ENCODE peak calls at places on chromosomes 2 and 18, in nine cellular contexts. D is activated CD8-positive, alpha-beta memory T cell treated with anti-CD3 and anti-CD28 coated beads for 1 hour; E is fibroblast of the aortic adventitia; J is astrocyte; L is kidney glomerular epithelial cell; H is CD8-positive, alpha-beta T cell; U is dorsolateral prefrontal cortex; A is T follicular helper cell; M is GM13976. V is an unnamed sample.

GRCh38 chr18:64017870-64018269 is 48.0 kb downstream of the SERPINB8 start:
- DNase-seq in J (peak; percentile 8), U (no peak), E (peak; percentile 41), A (no peak), D (no peak), L (peak; percentile 32), H (no peak), M (no peak), V (no peak)

GRCh38 chr2:170215019-170215418 is 37.1 kb downstream of the MYO3B start:
- DNase-seq in U (no peak), M (no peak), J (no peak), H (no peak), E (no peak), L (no peak), A (no peak), D (no peak), V (no peak)

GRCh38 chr2:120177011-120177621 is 46.1 kb downstream of the TMEM185B start:
- DNase-seq in J (no peak), D (peak; percentile 61), E (no peak), U (no peak), A (peak; percentile 61), L (no peak), M (peak; percentile 83), H (peak; percentile 88), V (no peak)

GRCh38 chr18:77191241-77191751 is 58.4 kb upstream of the GALR1 start:
- DNase-seq in H (no peak), D (no peak), E (peak; percentile 72), M (no peak), J (peak; percentile 84), L (no peak), A (no peak), U (no peak), V (no peak)

GRCh38 chr18:30044496-30044895 is 998.0 kb downstream of the DSC3 start:
- DNase-seq in H (no peak), J (no peak), E (no peak), A (no peak), L (no peak), D (no peak), M (no peak), U (no peak), V (no peak)

GRCh38 chr2:181036848-181037603 is 56.6 kb downstream of the UBE2E3 start:
- DNase-seq in L (no peak), E (peak; percentile 65), H (no peak), D (no peak), J (peak; percentile 85), U (no peak), M (no peak), A (no peak), V (no peak)

GRCh38 chr2:183606022-183606717 is 481.9 kb downstream of the NUP35 start:
- DNase-seq in E (no peak), A (no peak), J (no peak), H (no peak), L (no peak), D (no peak), M (no peak), U (no peak), V (no peak)

GRCh38 chr2:7567646-7568045 is 650.4 kb downstream of the RNF144A start:
- DNase-seq in J (no peak), A (peak; percentile 3), H (peak; percentile 84), E (no peak), L (no peak), M (peak; percentile 16), D (peak; percentile 25), U (no peak), V (no peak)

GRCh38 chr2:219996366-219996765 is 368.9 kb downstream of the SLC4A3 start:
- DNase-seq in U (no peak), H (no peak), E (no peak), L (no peak), J (no peak), A (no peak), M (no peak), D (no peak), V (no peak)

GRCh38 chr2:136225950-136226835 is 108.2 kb upstream of the CXCR4 start:
- DNase-seq in L (no peak), E (no peak), U (no peak), H (peak; percentile 78), J (no peak), D (peak; percentile 18), A (no peak), M (no peak), V (no peak)

GRCh38 chr2:20103514-20103913 is 52.1 kb upstream of the LAPTM4A start:
- DNase-seq in J (no peak), D (no peak), H (no peak), U (no peak), M (no peak), E (no peak), A (no peak), L (no peak), V (no peak)

GRCh38 chr2:12169060-12169406 is 422.6 kb downstream of the LPIN1 start:
- DNase-seq in H (no peak), A (no peak), E (peak; percentile 85), M (no peak), D (no peak), J (peak; percentile 94), U (no peak), L (no peak), V (peak; percentile 20)

GRCh38 chr18:48766025-48766424 is 184.7 kb downstream of the SMAD7 start:
- DNase-seq in L (no peak), J (no peak), U (no peak), M (no peak), H (no peak), E (no peak), A (no peak), D (no peak), V (no peak)

GRCh38 chr2:43222472-43223146 is 3.8 kb downstream of the ZFP36L2 start:
- DNase-seq in J (peak; percentile 52), E (peak; percentile 42), M (no peak), D (no peak), U (no peak), A (no peak), H (no peak), L (peak; percentile 31), V (no peak)

GRCh38 chr18:55821219-55821618 is 233.2 kb upstream of the TCF4 start:
- DNase-seq in U (no peak), A (no peak), M (no peak), H (no peak), D (no peak), L (peak; percentile 80), J (peak; percentile 68), E (peak; percentile 65), V (no peak)

GRCh38 chr18:41989508-41989907 is 34.5 kb downstream of the PIK3C3 start:
- DNase-seq in U (no peak), A (no peak), J (no peak), H (no peak), M (no peak), D (no peak), L (no peak), E (no peak), V (no peak)

GRCh38 chr2:156405586-156405985 is 30.6 kb upstream of the GPD2 start:
- DNase-seq in E (peak; percentile 51), D (no peak), M (no peak), H (no peak), J (no peak), A (no peak), L (no peak), U (no peak), V (no peak)

GRCh38 chr2:99317156-99317872 is 16.3 kb upstream of the LYG1 start:
- DNase-seq in U (no peak), D (no peak), E (no peak), J (no peak), A (no peak), H (no peak), L (no peak), M (no peak), V (no peak)

GRCh38 chr2:151482310-151482709 is 72.6 kb downstream of the RIF1 start:
- DNase-seq in E (no peak), M (no peak), J (no peak), D (no peak), A (no peak), L (no peak), U (no peak), H (no peak), V (no peak)

GRCh38 chr2:42050350-42051167 is 2.7 kb downstream of the PKDCC start:
- DNase-seq in M (no peak), D (no peak), J (no peak), E (peak; percentile 56), U (no peak), L (no peak), A (no peak), H (no peak), V (no peak)

GRCh38 chr2:39805936-39806608 is 27.0 kb upstream of the THUMPD2 start:
- DNase-seq in D (no peak), M (no peak), L (no peak), U (no peak), H (no peak), E (peak; percentile 25), A (no peak), J (peak; percentile 87), V (no peak)

GRCh38 chr2:84314901-84315330 is 144.2 kb downstream of the SUCLG1 start:
- DNase-seq in M (peak; percentile 51), D (peak; percentile 50), H (peak; percentile 70), E (peak; percentile 75), L (peak; percentile 81), A (peak; percentile 56), J (peak; percentile 39), U (peak; percentile 87), V (no peak)

GRCh38 chr2:241859436-241860183 is 916 bp upstream of the PDCD1 start:
- DNase-seq in J (no peak), A (no peak), U (no peak), M (peak; percentile 90), L (no peak), D (peak; percentile 41), H (peak; percentile 63), E (peak; percentile 48), V (no peak)

GRCh38 chr2:191165190-191165643 is 14.4 kb upstream of the STAT4 start:
- DNase-seq in D (no peak), U (no peak), A (no peak), H (no peak), L (peak; percentile 70), M (peak; percentile 36), J (no peak), E (peak; percentile 84), V (no peak)

GRCh38 chr2:100537918-100538317 is 24.9 kb upstream of the PDCL3 start:
- DNase-seq in M (no peak), E (no peak), J (no peak), H (no peak), D (no peak), A (no peak), U (no peak), L (no peak), V (no peak)

GRCh38 chr2:129929321-129930290 is 49.9 kb upstream of the RAB6C start:
- DNase-seq in H (no peak), D (no peak), A (no peak), J (no peak), M (no peak), L (no peak), E (peak; percentile 64), U (peak; percentile 77), V (peak; percentile 44)

GRCh38 chr2:136212426-136213378 is 94.8 kb upstream of the CXCR4 start:
- DNase-seq in M (no peak), L (no peak), H (peak; percentile 65), A (no peak), J (no peak), D (no peak), E (no peak), U (no peak), V (no peak)